ENCODE peak calls at places on chromosomes 11 and 22, in ten cellular contexts. Q, Z, H, F, R, B, C, X, Y and J are unnamed samples.
A peak's percentile ranks its signal among the peaks of the same experiment; 100 is the strongest.

GRCh38 chr11:134784046-134784445 is 372.0 kb upstream of the B3GAT1 start:
- DNase-seq in Q (no peak), Z (no peak), H (no peak), F (no peak), R (no peak), B (no peak), C (no peak), X (no peak), Y (no peak), J (no peak)

GRCh38 chr11:8061555-8062428 is 19.2 kb upstream of the TUB start:
- DNase-seq in Q (no peak), Z (no peak), H (no peak), F (peak; percentile 53), R (no peak), B (peak; percentile 15), C (no peak), X (no peak), Y (peak; percentile 46), J (peak; percentile 66)

GRCh38 chr22:45832180-45832579 is 144.8 kb downstream of the WNT7B start:
- DNase-seq in Q (no peak), Z (no peak), H (no peak), F (no peak), R (no peak), B (no peak), C (no peak), X (no peak), Y (no peak), J (no peak)

GRCh38 chr22:21896951-21897513 is 29.6 kb upstream of the MAPK1 start:
- DNase-seq in Q (no peak), Z (no peak), H (no peak), F (no peak), R (no peak), B (no peak), C (no peak), X (no peak), Y (no peak), J (no peak)

GRCh38 chr11:34897171-34897870 is 18.9 kb downstream of the APIP start:
- DNase-seq in Q (no peak), Z (no peak), H (no peak), F (no peak), R (no peak), B (no peak), C (no peak), X (no peak), Y (no peak), J (no peak)

GRCh38 chr11:34647532-34647931 is 26.6 kb downstream of the EHF start:
- DNase-seq in Q (no peak), Z (no peak), H (peak; percentile 37), F (no peak), R (no peak), B (no peak), C (no peak), X (no peak), Y (no peak), J (no peak)

GRCh38 chr22:48919187-48919590 is 908.5 kb downstream of the BRD1 start:
- DNase-seq in Q (no peak), Z (no peak), H (no peak), F (peak; percentile 55), R (no peak), B (peak; percentile 16), C (no peak), X (no peak), Y (peak; percentile 35), J (peak; percentile 27)

GRCh38 chr11:11022126-11022730 is 164.4 kb upstream of the ZBED5 start:
- DNase-seq in Q (no peak), Z (no peak), H (peak; percentile 16), F (no peak), R (no peak), B (no peak), C (no peak), X (peak; percentile 32), Y (no peak), J (no peak)

GRCh38 chr11:67492801-67493547 is 10.1 kb downstream of the AIP start:
- DNase-seq in Q (no peak), Z (no peak), H (no peak), F (peak; percentile 79), R (no peak), B (no peak), C (no peak), X (peak; percentile 47), Y (no peak), J (peak; percentile 65)

GRCh38 chr11:12219732-12220131 is 109.3 kb downstream of the MICAL2 start:
- DNase-seq in Q (no peak), Z (no peak), H (no peak), F (no peak), R (no peak), B (no peak), C (no peak), X (no peak), Y (no peak), J (no peak)

GRCh38 chr11:102382384-102382783 is 35.4 kb downstream of the BIRC2 start:
- DNase-seq in Q (no peak), Z (no peak), H (no peak), F (no peak), R (no peak), B (no peak), C (no peak), X (no peak), Y (no peak), J (no peak)

GRCh38 chr11:78179459-78180071 is 8.9 kb downstream of the KCTD21 start:
- DNase-seq in Q (no peak), Z (no peak), H (peak; percentile 31), F (no peak), R (peak; percentile 69), B (no peak), C (peak; percentile 20), X (no peak), Y (no peak), J (no peak)
- TF ChIP-seq EP300 in Q (no peak), Z (no peak), H (no peak), F (no peak), R (no peak), B (no peak), C (no peak), X (no peak), Y (no peak), J (no peak)

DNA sequence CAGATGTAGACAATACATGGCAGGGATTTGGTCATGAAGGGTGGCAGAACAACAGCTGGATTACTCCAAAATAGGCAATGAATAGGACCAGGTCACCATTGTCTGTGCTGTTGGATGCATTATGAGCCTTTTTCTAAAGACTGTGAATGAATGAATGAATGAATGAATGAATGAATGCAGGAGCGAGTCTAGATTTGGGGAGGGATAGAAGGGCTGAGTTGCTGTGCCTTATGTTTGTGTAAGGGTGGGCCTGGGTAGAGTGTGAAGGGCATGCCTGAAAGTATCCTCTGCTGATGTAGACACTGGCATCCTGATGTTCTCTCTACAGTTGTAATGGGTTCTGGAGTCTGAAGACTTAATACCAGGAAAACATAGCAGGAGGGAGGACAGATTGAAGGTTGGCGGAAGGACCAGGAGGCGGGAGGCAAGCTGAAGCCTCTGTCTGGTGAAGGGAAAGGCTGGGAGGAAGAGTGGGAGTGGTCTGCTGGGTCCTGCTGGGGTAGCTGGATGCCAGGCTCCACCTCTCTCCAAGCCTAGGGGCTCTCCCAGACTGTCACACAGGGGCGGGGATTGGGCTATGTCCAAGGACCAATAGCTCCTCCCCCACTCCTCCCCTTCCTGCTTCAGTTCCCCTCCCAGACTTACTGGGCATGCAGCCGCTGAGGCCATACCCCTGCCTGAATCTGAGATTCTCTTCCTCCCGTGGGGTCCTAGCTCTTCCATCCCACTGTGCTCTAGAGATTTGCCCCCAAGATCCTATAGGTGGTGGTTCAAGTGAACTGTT is 4.8 kb downstream of the TRIM3 start:
- DNase-seq in Q (peak; percentile 76), Z (peak; percentile 76), H (peak; percentile 52), F (no peak), R (peak; percentile 57), B (peak; percentile 80), C (peak; percentile 94), X (peak; percentile 97), Y (peak; percentile 91), J (peak; percentile 92)
- TF ChIP-seq EP300 in Q (no peak), Z (no peak), H (no peak), F (no peak), R (no peak), B (no peak), C (no peak), X (no peak), Y (no peak), J (no peak)

DNA sequence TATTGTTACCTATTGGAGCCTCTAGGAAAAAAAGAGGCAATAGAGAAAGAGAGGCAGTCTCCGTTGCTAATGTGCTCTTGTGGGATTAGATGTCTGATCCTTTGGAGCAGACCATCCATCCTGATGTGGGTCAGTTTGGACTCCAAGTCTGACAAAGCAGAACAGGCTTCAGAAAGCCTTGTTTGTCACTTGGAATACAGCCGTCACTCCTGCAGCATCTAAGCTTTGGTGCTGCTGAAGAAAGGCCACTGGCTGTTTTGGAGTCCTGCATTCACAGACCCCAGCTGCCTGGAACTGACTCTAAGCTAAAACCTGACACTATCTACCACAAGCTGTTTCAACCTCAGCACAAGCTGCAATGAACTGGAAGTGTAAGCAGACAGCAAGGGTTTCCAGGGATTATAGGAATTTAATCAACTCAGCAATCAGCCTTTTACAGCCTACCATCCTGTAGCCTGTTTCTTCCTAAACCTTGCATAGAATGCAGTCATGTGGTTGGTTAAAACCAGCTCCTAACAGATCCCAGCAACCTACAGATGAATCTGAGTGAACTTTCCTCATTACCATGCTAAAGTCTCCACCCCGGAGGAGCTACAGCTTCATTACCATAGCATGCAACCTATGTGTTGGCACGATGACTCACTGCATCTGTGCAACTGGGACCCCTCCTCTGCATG is 3.7 kb upstream of the PLAAT4 start:
- DNase-seq in Q (no peak), Z (no peak), H (no peak), F (no peak), R (no peak), B (no peak), C (no peak), X (no peak), Y (no peak), J (no peak)
- TF ChIP-seq EP300 in Q (no peak), Z (no peak), H (no peak), F (no peak), R (no peak), B (no peak), C (no peak), X (no peak), Y (no peak), J (no peak)

GRCh38 chr22:24128024-24128423 is 53.3 kb upstream of the SUSD2 start:
- DNase-seq in Q (no peak), Z (no peak), H (no peak), F (no peak), R (no peak), B (no peak), C (no peak), X (no peak), Y (no peak), J (no peak)

GRCh38 chr22:24129980-24130379 is 51.3 kb upstream of the SUSD2 start:
- DNase-seq in Q (no peak), Z (no peak), H (no peak), F (no peak), R (no peak), B (no peak), C (no peak), X (no peak), Y (no peak), J (no peak)

GRCh38 chr22:24125942-24126341 is 55.3 kb upstream of the SUSD2 start:
- DNase-seq in Q (no peak), Z (no peak), H (no peak), F (no peak), R (no peak), B (no peak), C (no peak), X (no peak), Y (no peak), J (no peak)

GRCh38 chr22:24133187-24133965 is 47.9 kb upstream of the SUSD2 start:
- DNase-seq in Q (no peak), Z (no peak), H (peak; percentile 27), F (no peak), R (no peak), B (no peak), C (no peak), X (no peak), Y (no peak), J (peak; percentile 75)

GRCh38 chr22:24128631-24129601 is 52.4 kb upstream of the SUSD2 start:
- DNase-seq in Q (no peak), Z (no peak), H (no peak), F (no peak), R (no peak), B (no peak), C (no peak), X (no peak), Y (no peak), J (peak; percentile 64)
- TF ChIP-seq EP300 in Q (no peak), Z (no peak), H (no peak), F (no peak), R (no peak), B (no peak), C (no peak), X (no peak), Y (no peak), J (no peak)